ENCODE peak calls at places on chromosomes 6 and 20, in five cellular contexts. F is EL; Z is skeletal muscle cell; L is ovary; Q is CD8-positive, alpha-beta T cell. W is an unnamed sample.
A peak's percentile ranks its signal among the peaks of the same experiment; 100 is the strongest.

GRCh38 chr6:169918239-169918953 is 167.0 kb downstream of the ERMARD start:
- DNase-seq in F (no peak), Z (no peak), L (no peak), Q (no peak), W (no peak)

GRCh38 chr20:64049060-64049886 is at the start of gene SOX18:
- DNase-seq in F (peak; percentile 54), Z (no peak), L (no peak), Q (no peak), W (peak; percentile 51)

GRCh38 chr20:2701671-2702081 is 9.1 kb downstream of the EBF4 start:
- DNase-seq in F (no peak), Z (no peak), L (no peak), Q (no peak), W (no peak)

GRCh38 chr20:7980332-7981046 is 39.1 kb downstream of the TMX4 start:
- DNase-seq in F (peak; percentile 39), Z (peak; percentile 17), L (no peak), Q (no peak), W (peak; percentile 55)

GRCh38 chr6:34143884-34144580 is 1.9 kb downstream of the GRM4 start:
- DNase-seq in F (peak; percentile 35), Z (no peak), L (no peak), Q (peak; percentile 24), W (peak; percentile 17)

GRCh38 chr20:34254979-34255378 is 13.8 kb downstream of the ASIP start:
- DNase-seq in F (no peak), Z (no peak), L (no peak), Q (no peak), W (no peak)

GRCh38 chr20:642398-643174 is 10.4 kb downstream of the SRXN1 start:
- DNase-seq in F (no peak), Z (no peak), L (peak; percentile 66), Q (no peak), W (no peak)

GRCh38 chr6:79536615-79536968 is 638 bp downstream of the LCA5 start:
- DNase-seq in F (peak; percentile 37), Z (no peak), L (peak; percentile 51), Q (no peak), W (peak; percentile 44)

GRCh38 chr6:158708239-158708638 is 58.4 kb downstream of the SYTL3 start:
- DNase-seq in F (no peak), Z (no peak), L (peak; percentile 80), Q (no peak), W (peak; percentile 15)

GRCh38 chr6:129312865-129313264 is 397.1 kb downstream of the ARHGAP18 start:
- DNase-seq in F (peak; percentile 74), Z (peak; percentile 43), L (no peak), Q (no peak), W (peak; percentile 84)

GRCh38 chr6:76818451-76818850 is 644.8 kb downstream of the HTR1B start:
- DNase-seq in F (no peak), Z (no peak), L (peak; percentile 14), Q (no peak), W (no peak)

GRCh38 chr6:45436544-45437440 is 59.1 kb upstream of the SUPT3H start:
- DNase-seq in F (peak; percentile 81), Z (peak; percentile 73), L (no peak), Q (no peak), W (peak; percentile 81)

GRCh38 chr20:54377992-54378773 is 97.2 kb upstream of the DOK5 start:
- DNase-seq in F (no peak), Z (no peak), L (no peak), Q (no peak), W (no peak)

GRCh38 chr20:58511364-58511763 is 3.8 kb downstream of the APCDD1L start:
- DNase-seq in F (peak; percentile 60), Z (peak; percentile 28), L (no peak), Q (no peak), W (peak; percentile 76)

GRCh38 chr6:36322591-36322990 is 14.1 kb downstream of the BNIP5 start:
- DNase-seq in F (no peak), Z (no peak), L (no peak), Q (no peak), W (no peak)

GRCh38 chr6:44564906-44565524 is 177.5 kb downstream of the CDC5L start:
- DNase-seq in F (no peak), Z (no peak), L (no peak), Q (no peak), W (no peak)

GRCh38 chr20:41717464-41717863 is 99.3 kb upstream of the CHD6 start:
- DNase-seq in F (no peak), Z (no peak), L (no peak), Q (no peak), W (peak; percentile 39)

GRCh38 chr20:44720617-44720993 is 5.4 kb downstream of the CCN5 start:
- DNase-seq in F (peak; percentile 90), Z (no peak), L (peak; percentile 41), Q (no peak), W (peak; percentile 91)

GRCh38 chr6:135759831-135760230 is 91.7 kb upstream of the PDE7B start:
- DNase-seq in F (no peak), Z (no peak), L (no peak), Q (no peak), W (no peak)

GRCh38 chr20:37390503-37390890 is 44.6 kb downstream of the SRC start:
- DNase-seq in F (no peak), Z (no peak), L (no peak), Q (no peak), W (no peak)

GRCh38 chr20:58457083-58457680 is 58.0 kb downstream of the APCDD1L start:
- DNase-seq in F (peak; percentile 92), Z (peak; percentile 87), L (no peak), Q (no peak), W (peak; percentile 77)

GRCh38 chr6:84762941-84763396 is 1.4 kb downstream of the TBX18 start:
- DNase-seq in F (no peak), Z (no peak), L (no peak), Q (no peak), W (no peak)

GRCh38 chr6:69827491-69827890 is 30.7 kb upstream of the LMBRD1 start:
- DNase-seq in F (peak; percentile 15), Z (peak; percentile 67), L (no peak), Q (no peak), W (peak; percentile 38)

GRCh38 chr6:119134752-119135151 is 56.3 kb upstream of the FAM184A start:
- DNase-seq in F (no peak), Z (no peak), L (no peak), Q (no peak), W (no peak)

GRCh38 chr6:121590438-121590837 is 155.0 kb downstream of the GJA1 start:
- DNase-seq in F (no peak), Z (peak; percentile 55), L (no peak), Q (no peak), W (no peak)

GRCh38 chr6:155314773-155315515 is 660 bp upstream of the TFB1M start:
- DNase-seq in F (peak; percentile 89), Z (peak; percentile 84), L (no peak), Q (no peak), W (peak; percentile 85)

GRCh38 chr20:36805396-36805795 is 31.8 kb upstream of the DSN1 start:
- DNase-seq in F (no peak), Z (no peak), L (no peak), Q (no peak), W (no peak)

GRCh38 chr20:62339647-62340062 is 27.5 kb downstream of the LAMA5 start:
- DNase-seq in F (no peak), Z (no peak), L (no peak), Q (no peak), W (no peak)

GRCh38 chr6:35497571-35498406 is 910 bp upstream of the TEAD3 start:
- DNase-seq in F (peak; percentile 88), Z (peak; percentile 33), L (peak; percentile 89), Q (peak; percentile 24), W (peak; percentile 91)

GRCh38 chr6:11634110-11634509 is 96.6 kb downstream of the TMEM170B start:
- DNase-seq in F (no peak), Z (no peak), L (no peak), Q (no peak), W (no peak)

W was measured in EH.